ENCODE peak calls at places on chromosomes 11 and 22, in eight cellular contexts. S is C1 segment of cervical spinal cord; A is small intestine; L is cardiac muscle cell; G is NCI-H460; K is fibroblast of lung; D is activated CD4-positive, alpha-beta T cell treated with anti-CD3 and anti-CD28 coated beads, Interleukin-2, amount 50 U/mL, for 48 hours; X is T-helper 1 cell. J is an unnamed sample.

GRCh38 chr11:127000291-127000968 is at the start of gene KIRREL3:
- DNase-seq in L (peak), S (peak), D (peak), G (no peak), K (peak), A (no peak), X (no peak), J (no peak)

GRCh38 chr11:62665630-62666258 is 632 bp downstream of the CSKMT start:
- DNase-seq in D (peak), A (peak), G (no peak), L (peak), S (peak), K (peak), X (peak), J (peak)

GRCh38 chr22:17922925-17923898 is 101.1 kb downstream of the MICAL3 start:
- DNase-seq in K (peak), X (no peak), G (no peak), A (no peak), S (no peak), D (no peak), L (peak), J (no peak)

GRCh38 chr11:119029340-119030028 is 1.2 kb downstream of the SLC37A4 start:
- DNase-seq in L (peak), K (no peak), X (no peak), A (peak), D (peak), G (no peak), S (peak), J (no peak)

GRCh38 chr22:30968015-30968923 is at the start of gene MORC2:
- DNase-seq in X (no peak), D (no peak), K (no peak), G (no peak), S (no peak), A (peak), L (peak), J (no peak)

GRCh38 chr11:19398772-19399542 is 158.2 kb upstream of the E2F8 start:
- DNase-seq in D (no peak), G (no peak), S (no peak), L (peak), X (no peak), K (peak), A (no peak), J (no peak)

GRCh38 chr22:50129121-50129734 is 39.4 kb downstream of the MOV10L1 start:
- DNase-seq in D (no peak), K (peak), S (no peak), L (no peak), A (no peak), X (no peak), G (no peak), J (no peak)

GRCh38 chr22:22460060-22460459 is 48.5 kb downstream of the ZNF280B start:
- DNase-seq in A (no peak), K (no peak), X (no peak), D (no peak), L (no peak), G (no peak), S (no peak), J (no peak)

GRCh38 chr22:32706149-32706548 is 95.4 kb upstream of the TIMP3 start:
- DNase-seq in X (no peak), S (no peak), G (no peak), A (no peak), D (no peak), K (peak), L (no peak), J (no peak)

GRCh38 chr22:41565403-41566054 is 4.7 kb downstream of the CSDC2 start:
- DNase-seq in G (no peak), X (no peak), S (no peak), D (peak), L (peak), A (peak), K (peak), J (no peak)

GRCh38 chr22:24408630-24409029 is 18.8 kb upstream of the ADORA2A start:
- DNase-seq in X (no peak), L (no peak), G (no peak), A (no peak), K (no peak), D (no peak), S (no peak), J (no peak)

GRCh38 chr11:84800755-84801346 is 826.3 kb downstream of the DLG2 start:
- DNase-seq in D (no peak), S (no peak), G (peak), L (peak), X (no peak), A (no peak), K (peak), J (no peak)

GRCh38 chr11:41175304-41175972 is 284.0 kb downstream of the LRRC4C start:
- DNase-seq in G (no peak), X (no peak), S (no peak), A (no peak), L (no peak), D (no peak), K (no peak), J (no peak)

GRCh38 chr11:19723572-19724342 is 11.1 kb downstream of the NAV2 start:
- DNase-seq in A (no peak), D (peak), K (peak), G (no peak), X (peak), L (peak), S (no peak), J (no peak)

GRCh38 chr22:31676700-31677099 is 14.7 kb upstream of the PISD start:
- DNase-seq in L (peak), X (peak), K (peak), G (peak), D (peak), S (peak), A (peak), J (peak)

GRCh38 chr22:20268350-20269012 is 363 bp upstream of the RTN4R start:
- DNase-seq in D (peak), K (peak), G (peak), A (peak), S (peak), X (peak), L (peak), J (peak)

GRCh38 chr11:132140056-132140455 is 769.6 kb downstream of the NTM start:
- DNase-seq in X (no peak), L (no peak), D (no peak), K (no peak), S (no peak), G (no peak), A (no peak), J (no peak)

GRCh38 chr11:2770556-2771301 is 70.9 kb upstream of the KCNQ1OT1 start:
- DNase-seq in X (no peak), L (no peak), K (no peak), D (no peak), A (no peak), S (no peak), G (no peak), J (no peak)

GRCh38 chr11:87002918-87003317 is 34.8 kb upstream of the TMEM135 start:
- DNase-seq in X (no peak), S (no peak), A (no peak), G (no peak), D (no peak), K (no peak), L (no peak), J (no peak)

GRCh38 chr11:93572171-93572570 is 29.0 kb upstream of the SMCO4 start:
- DNase-seq in K (no peak), A (no peak), L (no peak), D (no peak), X (no peak), G (no peak), S (no peak), J (no peak)

GRCh38 chr11:73227571-73228211 is 9.6 kb downstream of the P2RY2 start:
- DNase-seq in D (no peak), K (no peak), S (no peak), L (no peak), A (peak), G (no peak), X (no peak), J (no peak)

GRCh38 chr22:39908737-39909136 is 7.9 kb downstream of the GRAP2 start:
- DNase-seq in A (no peak), L (no peak), K (no peak), G (no peak), D (peak), X (no peak), S (no peak), J (no peak)

GRCh38 chr22:20254975-20255946 is 12.9 kb downstream of the RTN4R start:
- DNase-seq in S (no peak), A (no peak), X (no peak), L (no peak), G (no peak), K (no peak), D (no peak), J (no peak)

GRCh38 chr11:117010808-117011540 is 87.3 kb downstream of the SIK3 start:
- DNase-seq in S (no peak), G (no peak), X (no peak), D (no peak), L (peak), A (no peak), K (peak), J (no peak)

GRCh38 chr11:116312560-116313340 is 460.0 kb downstream of the BUD13 start:
- DNase-seq in L (peak), D (no peak), G (no peak), X (no peak), A (peak), K (peak), S (peak), J (no peak)

GRCh38 chr11:7019500-7020182 is 505 bp downstream of the ZNF214 start:
- DNase-seq in X (no peak), D (no peak), S (peak), A (peak), K (no peak), G (no peak), L (peak), J (no peak)

GRCh38 chr11:67274768-67275605 is 8.7 kb downstream of the GRK2 start:
- DNase-seq in A (no peak), S (no peak), K (no peak), L (no peak), D (no peak), X (no peak), G (no peak), J (no peak)

GRCh38 chr22:44147821-44148574 is 32.7 kb upstream of the PARVG start:
- DNase-seq in G (no peak), S (no peak), A (no peak), K (peak), D (no peak), L (peak), X (no peak), J (no peak)

GRCh38 chr11:75576445-75577049 is 14.5 kb downstream of the SERPINH1 start:
- DNase-seq in G (no peak), S (no peak), A (peak), X (no peak), L (peak), K (peak), D (no peak), J (no peak)

J was measured in effector CD8-positive, alpha-beta T cell.